ENCODE peak calls at places on chromosomes 13 and 19, in ten cellular contexts. A, Y, U, L, R, E, C, N, B and Q are unnamed samples.

GRCh38 chr13:32309812-32310706 is 5.1 kb downstream of the ZAR1L start:
- DNase-seq in B (no peak), N (no peak), L (no peak), C (no peak), A (peak; percentile 25), R (no peak), E (peak; percentile 12), U (no peak), Y (no peak), Q (peak; percentile 45)

GRCh38 chr13:30276178-30276577 is 31.2 kb downstream of the KATNAL1 start:
- DNase-seq in A (no peak), E (no peak), B (no peak), N (no peak), Y (no peak), U (no peak), R (no peak), L (no peak), C (no peak), Q (no peak)

GRCh38 chr19:17279436-17279835 is 2.3 kb upstream of the ANKLE1 start:
- DNase-seq in A (no peak), L (no peak), Y (no peak), B (no peak), R (no peak), U (no peak), E (no peak), C (no peak), N (no peak), Q (no peak)

GRCh38 chr19:58397533-58398037 is 2.1 kb downstream of the RNF225 start:
- DNase-seq in A (no peak), E (no peak), C (no peak), U (no peak), N (no peak), L (no peak), Y (no peak), R (peak; percentile 40), B (no peak), Q (no peak)

GRCh38 chr19:39998511-39998910 is 1.7 kb downstream of the ZNF546 start:
- DNase-seq in C (no peak), N (no peak), L (no peak), B (no peak), E (no peak), Y (no peak), A (no peak), R (no peak), U (no peak), Q (no peak)

GRCh38 chr19:3027981-3028304 is 1.1 kb downstream of the TLE2 start:
- DNase-seq in C (no peak), E (no peak), A (no peak), N (no peak), B (no peak), L (no peak), U (no peak), R (no peak), Y (no peak), Q (peak; percentile 8)

GRCh38 chr19:20482721-20483120 is 82.9 kb downstream of the ZNF737 start:
- DNase-seq in U (no peak), E (no peak), N (no peak), R (no peak), A (peak; percentile 2), L (no peak), C (peak; percentile 38), Y (peak; percentile 4), B (no peak), Q (no peak)

GRCh38 chr19:58519087-58519354 is 589 bp downstream of the ZBTB45 start:
- DNase-seq in C (peak; percentile 45), Y (peak; percentile 23), B (peak; percentile 46), A (peak; percentile 70), E (peak; percentile 42), N (peak; percentile 53), R (peak; percentile 82), U (peak; percentile 58), L (peak; percentile 70), Q (peak; percentile 82)

GRCh38 chr13:111006508-111007031 is 91.7 kb upstream of the ANKRD10 start:
- DNase-seq in B (no peak), C (no peak), E (peak; percentile 95), Y (no peak), A (no peak), N (peak; percentile 90), R (peak; percentile 93), U (peak; percentile 83), L (peak; percentile 92), Q (peak; percentile 93)

GRCh38 chr19:53034948-53035675 is 9.4 kb upstream of the ERVV-2 start:
- DNase-seq in A (no peak), U (no peak), C (no peak), R (no peak), Y (no peak), B (no peak), N (no peak), E (no peak), L (no peak), Q (no peak)

GRCh38 chr19:33294058-33294798 is 8.1 kb downstream of the CEBPA start:
- DNase-seq in N (no peak), L (no peak), R (no peak), A (no peak), E (no peak), U (peak; percentile 1), C (no peak), Y (no peak), B (no peak), Q (no peak)

GRCh38 chr13:111467111-111467890 is 146.9 kb downstream of the TEX29 start:
- DNase-seq in B (no peak), N (no peak), A (no peak), L (no peak), R (no peak), U (no peak), C (no peak), Y (no peak), E (no peak), Q (no peak)

GRCh38 chr19:53824134-53824611 is at the start of gene NLRP12:
- DNase-seq in L (peak; percentile 40), C (no peak), B (no peak), Y (no peak), R (peak; percentile 58), N (no peak), E (no peak), A (peak; percentile 18), U (no peak), Q (no peak)

GRCh38 chr13:102710261-102710679 is 15.4 kb upstream of the METTL21C start:
- DNase-seq in R (no peak), N (no peak), U (no peak), L (no peak), B (no peak), Y (no peak), A (no peak), C (no peak), E (no peak), Q (peak; percentile 79)